ENCODE peak calls at places on chromosomes 16 and 17, in seven cellular contexts. One of them, this sample, is unnamed.

GRCh38 chr17:40265337-40265736 is 22.3 kb upstream of the CDC6 start:
- DNase-seq in GM12865: no peak
- DNase-seq in NCI-H1092: no peak
- DNase-seq in central memory CD4-positive, alpha-beta T cell: no peak
- DNase-seq in stomach: no peak
- DNase-seq in Karpas-422: no peak
- DNase-seq in sciatic nerve: no peak
- DNase-seq in this sample: no peak

GRCh38 chr17:4901648-4902344 is 1.1 kb downstream of the CHRNE start:
- DNase-seq in Karpas-422: no peak
- DNase-seq in sciatic nerve: peak; percentile 79
- DNase-seq in GM12865: no peak
- DNase-seq in central memory CD4-positive, alpha-beta T cell: no peak
- DNase-seq in NCI-H1092: no peak
- DNase-seq in stomach: no peak
- DNase-seq in this sample: no peak

GRCh38 chr16:4257646-4258556 is 14.9 kb downstream of the TFAP4 start:
- DNase-seq in sciatic nerve: no peak
- DNase-seq in GM12865: no peak
- DNase-seq in stomach: no peak
- DNase-seq in NCI-H1092: no peak
- DNase-seq in central memory CD4-positive, alpha-beta T cell: no peak
- DNase-seq in Karpas-422: no peak
- DNase-seq in this sample: no peak

GRCh38 chr16:81478876-81479496 is 34.4 kb downstream of the CMIP start:
- DNase-seq in NCI-H1092: no peak
- DNase-seq in GM12865: peak; percentile 91
- DNase-seq in Karpas-422: peak; percentile 84
- DNase-seq in sciatic nerve: no peak
- DNase-seq in stomach: peak; percentile 75
- DNase-seq in central memory CD4-positive, alpha-beta T cell: no peak
- DNase-seq in this sample: no peak

GRCh38 chr17:77471984-77472836 is 331.4 kb downstream of the SEC14L1 start:
- DNase-seq in Karpas-422: peak; percentile 88
- DNase-seq in central memory CD4-positive, alpha-beta T cell: no peak
- DNase-seq in GM12865: peak; percentile 56
- DNase-seq in NCI-H1092: peak; percentile 74
- DNase-seq in sciatic nerve: peak; percentile 73
- DNase-seq in stomach: peak; percentile 56
- DNase-seq in this sample: peak; percentile 70

GRCh38 chr16:50273888-50274770 is 7.8 kb downstream of the ADCY7 start:
- DNase-seq in GM12865: peak; percentile 91
- DNase-seq in stomach: no peak
- DNase-seq in NCI-H1092: no peak
- DNase-seq in central memory CD4-positive, alpha-beta T cell: peak; percentile 63
- DNase-seq in Karpas-422: peak; percentile 94
- DNase-seq in sciatic nerve: peak; percentile 57
- DNase-seq in this sample: no peak

GRCh38 chr17:44922136-44922535 is 6.8 kb upstream of the GFAP start:
- DNase-seq in GM12865: no peak
- DNase-seq in NCI-H1092: no peak
- DNase-seq in Karpas-422: no peak
- DNase-seq in sciatic nerve: no peak
- DNase-seq in central memory CD4-positive, alpha-beta T cell: no peak
- DNase-seq in stomach: no peak
- DNase-seq in this sample: no peak

GRCh38 chr17:74268052-74268451 is 6.0 kb upstream of the DNAI2 start:
- DNase-seq in Karpas-422: no peak
- DNase-seq in stomach: no peak
- DNase-seq in GM12865: no peak
- DNase-seq in NCI-H1092: no peak
- DNase-seq in sciatic nerve: no peak
- DNase-seq in central memory CD4-positive, alpha-beta T cell: no peak
- DNase-seq in this sample: no peak

GRCh38 chr16:28186752-28187151 is 25.0 kb downstream of the XPO6 start:
- DNase-seq in GM12865: peak; percentile 65
- DNase-seq in Karpas-422: no peak
- DNase-seq in NCI-H1092: no peak
- DNase-seq in sciatic nerve: no peak
- DNase-seq in stomach: no peak
- DNase-seq in central memory CD4-positive, alpha-beta T cell: peak; percentile 44
- DNase-seq in this sample: no peak

GRCh38 chr17:42667088-42667951 is 8.2 kb downstream of the TUBG2 start:
- DNase-seq in stomach: peak; percentile 60
- DNase-seq in NCI-H1092: no peak
- DNase-seq in GM12865: no peak
- DNase-seq in central memory CD4-positive, alpha-beta T cell: no peak
- DNase-seq in Karpas-422: no peak
- DNase-seq in sciatic nerve: no peak
- DNase-seq in this sample: peak; percentile 90

GRCh38 chr16:9366048-9366969 is 274.9 kb downstream of the HAPSTR1 start:
- DNase-seq in sciatic nerve: no peak
- DNase-seq in stomach: no peak
- DNase-seq in NCI-H1092: no peak
- DNase-seq in GM12865: no peak
- DNase-seq in central memory CD4-positive, alpha-beta T cell: no peak
- DNase-seq in Karpas-422: no peak
- DNase-seq in this sample: no peak

GRCh38 chr17:67624886-67625656 is 92.7 kb upstream of the NOL11 start:
- DNase-seq in Karpas-422: no peak
- DNase-seq in sciatic nerve: no peak
- DNase-seq in stomach: no peak
- DNase-seq in NCI-H1092: peak; percentile 37
- DNase-seq in central memory CD4-positive, alpha-beta T cell: no peak
- DNase-seq in GM12865: no peak
- DNase-seq in this sample: no peak

GRCh38 chr17:82960419-82961271 is 118.8 kb upstream of the METRNL start:
- DNase-seq in Karpas-422: no peak
- DNase-seq in stomach: peak; percentile 24
- DNase-seq in central memory CD4-positive, alpha-beta T cell: no peak
- DNase-seq in sciatic nerve: peak; percentile 55
- DNase-seq in NCI-H1092: no peak
- DNase-seq in GM12865: no peak
- DNase-seq in this sample: no peak

GRCh38 chr17:77426676-77427386 is 286.1 kb downstream of the SEC14L1 start:
- DNase-seq in sciatic nerve: no peak
- DNase-seq in stomach: no peak
- DNase-seq in GM12865: no peak
- DNase-seq in NCI-H1092: no peak
- DNase-seq in central memory CD4-positive, alpha-beta T cell: no peak
- DNase-seq in Karpas-422: no peak
- DNase-seq in this sample: no peak

GRCh38 chr16:28140788-28141618 is 70.8 kb downstream of the XPO6 start:
- DNase-seq in GM12865: peak; percentile 86
- DNase-seq in stomach: peak; percentile 31
- DNase-seq in Karpas-422: peak; percentile 68
- DNase-seq in NCI-H1092: no peak
- DNase-seq in central memory CD4-positive, alpha-beta T cell: peak; percentile 93
- DNase-seq in sciatic nerve: no peak
- DNase-seq in this sample: no peak

GRCh38 chr17:73827627-73828241 is 183.5 kb upstream of the SDK2 start:
- DNase-seq in Karpas-422: no peak
- DNase-seq in central memory CD4-positive, alpha-beta T cell: peak; percentile 10
- DNase-seq in stomach: no peak
- DNase-seq in GM12865: no peak
- DNase-seq in NCI-H1092: no peak
- DNase-seq in sciatic nerve: no peak
- DNase-seq in this sample: no peak

GRCh38 chr17:74951065-74951464 is 15.4 kb downstream of the OTOP3 start:
- DNase-seq in NCI-H1092: no peak
- DNase-seq in GM12865: no peak
- DNase-seq in sciatic nerve: no peak
- DNase-seq in Karpas-422: no peak
- DNase-seq in central memory CD4-positive, alpha-beta T cell: no peak
- DNase-seq in stomach: no peak
- DNase-seq in this sample: no peak

GRCh38 chr17:72682597-72682996 is 409.9 kb downstream of the SLC39A11 start:
- DNase-seq in stomach: no peak
- DNase-seq in sciatic nerve: no peak
- DNase-seq in NCI-H1092: no peak
- DNase-seq in Karpas-422: no peak
- DNase-seq in central memory CD4-positive, alpha-beta T cell: no peak
- DNase-seq in GM12865: no peak
- DNase-seq in this sample: no peak

GRCh38 chr16:19901164-19901563 is 16.5 kb upstream of the GPRC5B start:
- DNase-seq in Karpas-422: no peak
- DNase-seq in sciatic nerve: no peak
- DNase-seq in GM12865: no peak
- DNase-seq in NCI-H1092: no peak
- DNase-seq in central memory CD4-positive, alpha-beta T cell: no peak
- DNase-seq in stomach: no peak
- DNase-seq in this sample: no peak

GRCh38 chr17:17493249-17493985 is 2.8 kb downstream of the RASD1 start:
- DNase-seq in NCI-H1092: no peak
- DNase-seq in central memory CD4-positive, alpha-beta T cell: no peak
- DNase-seq in Karpas-422: no peak
- DNase-seq in stomach: peak; percentile 67
- DNase-seq in sciatic nerve: peak; percentile 71
- DNase-seq in GM12865: no peak
- DNase-seq in this sample: no peak

GRCh38 chr16:2034695-2035430 is 8.2 kb downstream of the NHERF2 start:
- DNase-seq in GM12865: no peak
- DNase-seq in central memory CD4-positive, alpha-beta T cell: no peak
- DNase-seq in sciatic nerve: no peak
- DNase-seq in stomach: no peak
- DNase-seq in Karpas-422: no peak
- DNase-seq in NCI-H1092: no peak
- DNase-seq in this sample: no peak

GRCh38 chr16:64910351-64910750 is 211.5 kb downstream of the CDH11 start:
- DNase-seq in central memory CD4-positive, alpha-beta T cell: no peak
- DNase-seq in Karpas-422: no peak
- DNase-seq in sciatic nerve: no peak
- DNase-seq in NCI-H1092: peak; percentile 5
- DNase-seq in stomach: no peak
- DNase-seq in GM12865: no peak
- DNase-seq in this sample: no peak

GRCh38 chr17:81608082-81608481 is 28.8 kb downstream of the NPLOC4 start:
- DNase-seq in NCI-H1092: no peak
- DNase-seq in Karpas-422: no peak
- DNase-seq in GM12865: no peak
- DNase-seq in central memory CD4-positive, alpha-beta T cell: no peak
- DNase-seq in sciatic nerve: no peak
- DNase-seq in stomach: no peak
- DNase-seq in this sample: no peak

GRCh38 chr16:83939266-83939856 is 13.7 kb upstream of the OSGIN1 start:
- DNase-seq in NCI-H1092: no peak
- DNase-seq in Karpas-422: no peak
- DNase-seq in central memory CD4-positive, alpha-beta T cell: no peak
- DNase-seq in GM12865: no peak
- DNase-seq in sciatic nerve: no peak
- DNase-seq in stomach: no peak
- DNase-seq in this sample: no peak

GRCh38 chr16:29675811-29676643 is 3.0 kb upstream of the QPRT start:
- DNase-seq in Karpas-422: peak; percentile 88
- DNase-seq in NCI-H1092: no peak
- DNase-seq in central memory CD4-positive, alpha-beta T cell: peak; percentile 19
- DNase-seq in sciatic nerve: no peak
- DNase-seq in GM12865: peak; percentile 57
- DNase-seq in stomach: no peak
- DNase-seq in this sample: no peak

GRCh38 chr17:21513012-21513570 is 136.9 kb downstream of the KCNJ12 start:
- DNase-seq in GM12865: peak; percentile 76
- DNase-seq in NCI-H1092: peak; percentile 40
- DNase-seq in stomach: peak; percentile 83
- DNase-seq in sciatic nerve: peak; percentile 87
- DNase-seq in Karpas-422: peak; percentile 90
- DNase-seq in central memory CD4-positive, alpha-beta T cell: peak; percentile 59
- DNase-seq in this sample: no peak

This sample was measured in foreskin keratinocyte.